ENCODE peak calls at places on chromosomes 1 and 21, in seven cellular contexts. M, D, E, X, S, V and Y are unnamed samples.

GRCh38 chr1:53602376-53602775 is 136.6 kb downstream of the GLIS1 start:
- DNase-seq in M (no peak), D (no peak), E (no peak), X (no peak), S (no peak), V (no peak), Y (no peak)

GRCh38 chr1:57279909-57280666 is 143.8 kb downstream of the DAB1 start:
- DNase-seq in M (peak), D (no peak), E (peak), X (no peak), S (no peak), V (no peak), Y (no peak)

GRCh38 chr1:6172549-6172948 is 7.6 kb downstream of the CHD5 start:
- DNase-seq in M (peak), D (no peak), E (no peak), X (no peak), S (no peak), V (no peak), Y (no peak)

GRCh38 chr21:28521932-28522826 is 470.5 kb downstream of the LTN1 start:
- DNase-seq in M (peak), D (no peak), E (no peak), X (no peak), S (no peak), V (no peak), Y (no peak)

GRCh38 chr1:212010004-212010403 is 25.4 kb downstream of the INTS7 start:
- DNase-seq in M (no peak), D (no peak), E (peak), X (no peak), S (no peak), V (no peak), Y (no peak)

GRCh38 chr1:72412286-72412685 is 129.9 kb upstream of the NEGR1 start:
- DNase-seq in M (peak), D (no peak), E (no peak), X (no peak), S (no peak), V (no peak), Y (no peak)

GRCh38 chr1:214475331-214475730 is 76.1 kb downstream of the PTPN14 start:
- DNase-seq in M (no peak), D (no peak), E (no peak), X (no peak), S (no peak), V (no peak), Y (no peak)

GRCh38 chr1:58949551-58950220 is 165.8 kb upstream of the JUN start:
- DNase-seq in M (peak), D (no peak), E (no peak), X (no peak), S (no peak), V (no peak), Y (no peak)

GRCh38 chr1:206751891-206752290 is 18.7 kb upstream of the IL19 start:
- DNase-seq in M (no peak), D (no peak), E (no peak), X (no peak), S (no peak), V (no peak), Y (no peak)

GRCh38 chr21:14116080-14116481 is 94.7 kb downstream of the LIPI start:
- DNase-seq in M (no peak), D (no peak), E (no peak), X (no peak), S (no peak), V (no peak), Y (no peak)

GRCh38 chr21:41924355-41924754 is 29.5 kb downstream of the C2CD2 start:
- DNase-seq in M (no peak), D (no peak), E (no peak), X (no peak), S (no peak), V (no peak), Y (no peak)

GRCh38 chr1:27521336-27522147 is 31.6 kb upstream of the WASF2 start:
- DNase-seq in M (no peak), D (peak), E (no peak), X (peak), S (no peak), V (no peak), Y (peak)

GRCh38 chr1:75861831-75862230 is 65.1 kb downstream of the MSH4 start:
- DNase-seq in M (no peak), D (no peak), E (no peak), X (no peak), S (no peak), V (no peak), Y (no peak)

GRCh38 chr1:34590211-34590623 is 164.6 kb upstream of the GJB5 start:
- DNase-seq in M (peak), D (no peak), E (no peak), X (no peak), S (no peak), V (no peak), Y (no peak)

GRCh38 chr1:41664861-41665640 is 180.6 kb upstream of the EDN2 start:
- DNase-seq in M (peak), D (no peak), E (peak), X (no peak), S (no peak), V (no peak), Y (no peak)

GRCh38 chr21:42555756-42556438 is 42.2 kb downstream of the SLC37A1 start:
- DNase-seq in M (no peak), D (no peak), E (no peak), X (no peak), S (no peak), V (no peak), Y (no peak)

GRCh38 chr1:46300673-46301405 is 2.6 kb downstream of the LRRC41 start:
- DNase-seq in M (peak), D (no peak), E (peak), X (peak), S (no peak), V (no peak), Y (no peak)

GRCh38 chr21:43292041-43292865 is 123.4 kb downstream of the CRYAA start:
- DNase-seq in M (no peak), D (no peak), E (no peak), X (no peak), S (no peak), V (no peak), Y (peak)

GRCh38 chr1:172902861-172903381 is 147.8 kb downstream of the TNFSF18 start:
- DNase-seq in M (peak), D (no peak), E (no peak), X (no peak), S (no peak), V (peak), Y (no peak)

GRCh38 chr1:93692001-93692400 is 10.4 kb upstream of the BCAR3 start:
- DNase-seq in M (no peak), D (no peak), E (no peak), X (peak), S (no peak), V (no peak), Y (no peak)

GRCh38 chr1:41754540-41754939 is 164.2 kb downstream of the HIVEP3 start:
- DNase-seq in M (no peak), D (no peak), E (no peak), X (peak), S (no peak), V (no peak), Y (no peak)

GRCh38 chr1:222618001-222618879 is at the start of gene MIA3:
- DNase-seq in M (peak), D (peak), E (peak), X (peak), S (peak), V (peak), Y (peak)

GRCh38 chr1:25844485-25845337 is 14.5 kb downstream of the AUNIP start:
- DNase-seq in M (no peak), D (no peak), E (no peak), X (no peak), S (no peak), V (no peak), Y (no peak)

GRCh38 chr1:59697138-59697811 is 117.5 kb upstream of the HOOK1 start:
- DNase-seq in M (no peak), D (no peak), E (no peak), X (peak), S (no peak), V (no peak), Y (no peak)

GRCh38 chr1:35560256-35561225 is 2.9 kb downstream of the NCDN start:
- DNase-seq in M (no peak), D (no peak), E (peak), X (no peak), S (no peak), V (no peak), Y (peak)

GRCh38 chr1:156486421-156487344 is 13.9 kb downstream of the MEF2D start:
- DNase-seq in M (no peak), D (no peak), E (no peak), X (no peak), S (no peak), V (no peak), Y (no peak)